ENCODE peak calls at places on chromosomes 13 and 19, in eight cellular contexts. N, Y, A, C, O, G, L and T are unnamed samples.

GRCh38 chr13:101516262-101516661 is 63.8 kb downstream of the ITGBL1 start:
- DNase-seq in N (no peak), Y (no peak), A (no peak), C (no peak), O (no peak), G (no peak), L (no peak), T (no peak)

GRCh38 chr19:57363734-57364181 is 407 bp downstream of the TRAPPC2B start:
- DNase-seq in N (no peak), Y (no peak), A (no peak), C (no peak), O (no peak), G (peak; percentile 11), L (peak; percentile 20), T (no peak)

GRCh38 chr19:1985588-1986356 is 29.7 kb downstream of the BTBD2 start:
- DNase-seq in N (no peak), Y (no peak), A (no peak), C (peak; percentile 75), O (no peak), G (no peak), L (no peak), T (no peak)

GRCh38 chr13:101554420-101555125 is 102.1 kb downstream of the ITGBL1 start:
- DNase-seq in N (no peak), Y (no peak), A (no peak), C (no peak), O (no peak), G (peak; percentile 5), L (no peak), T (no peak)

GRCh38 chr19:49896863-49897621 is at the start of gene IL4I1:
- DNase-seq in N (peak; percentile 50), Y (no peak), A (no peak), C (no peak), O (peak; percentile 63), G (peak; percentile 95), L (peak; percentile 41), T (peak; percentile 63)

GRCh38 chr19:49116544-49116943 is 2.4 kb downstream of the LIN7B start:
- DNase-seq in N (no peak), Y (no peak), A (no peak), C (no peak), O (no peak), G (no peak), L (no peak), T (no peak)

GRCh38 chr13:114311908-114312307 is 2.4 kb upstream of the CHAMP1 start:
- DNase-seq in N (no peak), Y (no peak), A (no peak), C (no peak), O (no peak), G (no peak), L (no peak), T (no peak)

GRCh38 chr19:2149980-2150793 is 1.2 kb downstream of the AP3D1 start:
- DNase-seq in N (no peak), Y (no peak), A (no peak), C (no peak), O (no peak), G (peak; percentile 77), L (peak; percentile 33), T (no peak)

GRCh38 chr13:23960566-23961156 is 63.4 kb upstream of the C1QTNF9B start:
- DNase-seq in N (no peak), Y (peak; percentile 11), A (peak; percentile 63), C (no peak), O (no peak), G (peak; percentile 59), L (peak; percentile 69), T (no peak)

GRCh38 chr19:48806518-48806817 is 4.4 kb downstream of the BCAT2 start:
- DNase-seq in N (no peak), Y (no peak), A (no peak), C (no peak), O (peak; percentile 28), G (peak; percentile 48), L (no peak), T (no peak)

GRCh38 chr19:7681336-7682174 is 922 bp downstream of the TRAPPC5 start:
- DNase-seq in N (peak; percentile 71), Y (peak; percentile 19), A (peak; percentile 77), C (peak; percentile 85), O (peak; percentile 79), G (peak; percentile 79), L (peak; percentile 84), T (peak; percentile 84)

GRCh38 chr13:42985312-42986175 is 6.5 kb downstream of the EPSTI1 start:
- DNase-seq in N (no peak), Y (no peak), A (peak; percentile 79), C (peak; percentile 76), O (no peak), G (peak; percentile 66), L (peak; percentile 42), T (peak; percentile 49)

GRCh38 chr19:29001922-29002247 is 211.1 kb downstream of the UQCRFS1 start:
- DNase-seq in N (no peak), Y (no peak), A (no peak), C (no peak), O (no peak), G (peak; percentile 76), L (no peak), T (no peak)

GRCh38 chr19:45171211-45171623 is 6.8 kb downstream of the TRAPPC6A start:
- DNase-seq in N (no peak), Y (no peak), A (no peak), C (no peak), O (peak; percentile 57), G (no peak), L (peak; percentile 29), T (no peak)

GRCh38 chr19:54521022-54521859 is 18.6 kb downstream of the LAIR2 start:
- DNase-seq in N (no peak), Y (no peak), A (no peak), C (no peak), O (no peak), G (no peak), L (no peak), T (no peak)

GRCh38 chr13:60931858-60932546 is 483.6 kb downstream of the PCDH20 start:
- DNase-seq in N (no peak), Y (no peak), A (no peak), C (no peak), O (no peak), G (no peak), L (no peak), T (no peak)

GRCh38 chr13:18996627-18997051 is 185.0 kb downstream of the TUBA3C start:
- DNase-seq in N (no peak), Y (no peak), A (no peak), C (no peak), O (no peak), G (no peak), L (no peak), T (no peak)